ENCODE peak calls at places on chromosomes 1 and 21, in four cellular contexts. One of them, this sample, is unnamed.

GRCh38 chr1:181423301-181423918 is 59.9 kb upstream of the CACNA1E start:
- DNase-seq in mesendoderm: peak
- DNase-seq in H1: peak
- DNase-seq in H9: peak
- DNase-seq in this sample: peak

GRCh38 chr1:224509881-224510280 is 75.3 kb upstream of the WDR26 start:
- DNase-seq in H1: no peak
- DNase-seq in mesendoderm: no peak
- DNase-seq in H9: no peak
- DNase-seq in this sample: peak

GRCh38 chr1:9877962-9878361 is 32.1 kb downstream of the CTNNBIP1 start:
- DNase-seq in mesendoderm: no peak
- DNase-seq in H9: no peak
- DNase-seq in H1: no peak
- DNase-seq in this sample: no peak

GRCh38 chr21:44955141-44955802 is 15.4 kb downstream of the SLX9 start:
- DNase-seq in H1: no peak
- DNase-seq in H9: no peak
- DNase-seq in mesendoderm: no peak
- DNase-seq in this sample: peak

GRCh38 chr1:84688461-84689061 is 1.7 kb downstream of the SSX2IP start:
- DNase-seq in H9: no peak
- DNase-seq in H1: no peak
- DNase-seq in mesendoderm: no peak
- DNase-seq in this sample: no peak

GRCh38 chr1:188244681-188245080 is 1415.9 kb downstream of the PLA2G4A start:
- DNase-seq in mesendoderm: no peak
- DNase-seq in H1: no peak
- DNase-seq in H9: no peak
- DNase-seq in this sample: no peak

GRCh38 chr1:109427171-109427467 is 871 bp upstream of the PSMA5 start:
- DNase-seq in H1: no peak
- DNase-seq in mesendoderm: no peak
- DNase-seq in H9: no peak
- DNase-seq in this sample: no peak

GRCh38 chr1:162942903-162943567 is 82.1 kb upstream of the CCDC190 start:
- DNase-seq in H1: no peak
- DNase-seq in H9: no peak
- DNase-seq in mesendoderm: no peak
- DNase-seq in this sample: peak

GRCh38 chr1:197199923-197200467 is 53.5 kb upstream of the ASPM start:
- DNase-seq in H1: no peak
- DNase-seq in mesendoderm: peak
- DNase-seq in H9: no peak
- DNase-seq in this sample: peak

GRCh38 chr1:212415107-212415841 is 588 bp upstream of the PACC1 start:
- DNase-seq in H1: peak
- DNase-seq in H9: peak
- DNase-seq in mesendoderm: peak
- DNase-seq in this sample: no peak

GRCh38 chr1:184340984-184341383 is 45.8 kb upstream of the C1orf21 start:
- DNase-seq in H9: no peak
- DNase-seq in mesendoderm: no peak
- DNase-seq in H1: no peak
- DNase-seq in this sample: no peak

GRCh38 chr1:29490204-29490934 is 254.0 kb downstream of the PTPRU start:
- DNase-seq in H1: peak
- DNase-seq in H9: no peak
- DNase-seq in mesendoderm: no peak
- DNase-seq in this sample: no peak

GRCh38 chr1:238492271-238492670 is 601.5 kb upstream of the ZP4 start:
- DNase-seq in H9: peak
- DNase-seq in H1: no peak
- DNase-seq in mesendoderm: peak
- DNase-seq in this sample: no peak

GRCh38 chr1:182357913-182358312 is 33.7 kb downstream of the GLUL start:
- DNase-seq in H1: no peak
- DNase-seq in H9: no peak
- DNase-seq in mesendoderm: no peak
- DNase-seq in this sample: no peak

GRCh38 chr1:25700124-25700523 is 83.5 kb downstream of the MAN1C1 start:
- DNase-seq in mesendoderm: no peak
- DNase-seq in H1: no peak
- DNase-seq in H9: no peak
- DNase-seq in this sample: peak

GRCh38 chr1:196309386-196309785 is 298.9 kb downstream of the KCNT2 start:
- DNase-seq in H9: no peak
- DNase-seq in H1: no peak
- DNase-seq in mesendoderm: no peak
- DNase-seq in this sample: peak

GRCh38 chr1:77370588-77371306 is 88.9 kb downstream of the AK5 start:
- DNase-seq in mesendoderm: no peak
- DNase-seq in H1: no peak
- DNase-seq in H9: no peak
- DNase-seq in this sample: peak

GRCh38 chr1:168439451-168440375 is 104.1 kb downstream of the XCL2 start:
- DNase-seq in H1: peak
- DNase-seq in mesendoderm: peak
- DNase-seq in H9: peak
- DNase-seq in this sample: peak
- H3K56ac ChIP-seq in H1: no peak
- H3K56ac ChIP-seq in mesendoderm: no peak
- H3K56ac ChIP-seq in H9: no peak
- H3K56ac ChIP-seq in this sample: no peak

GRCh38 chr1:228021526-228022030 is 14.8 kb downstream of the WNT3A start:
- DNase-seq in mesendoderm: no peak
- DNase-seq in H9: peak
- DNase-seq in H1: peak
- DNase-seq in this sample: peak

GRCh38 chr1:228018961-228019721 is 12.3 kb downstream of the WNT3A start:
- DNase-seq in H1: peak
- DNase-seq in mesendoderm: no peak
- DNase-seq in H9: peak
- DNase-seq in this sample: no peak

GRCh38 chr1:228023294-228023639 is 16.5 kb downstream of the WNT3A start:
- DNase-seq in mesendoderm: no peak
- DNase-seq in H9: no peak
- DNase-seq in H1: no peak
- DNase-seq in this sample: no peak

GRCh38 chr1:228020686-228021525 is 14.1 kb downstream of the WNT3A start:
- DNase-seq in H1: peak
- DNase-seq in mesendoderm: no peak
- DNase-seq in H9: peak
- DNase-seq in this sample: no peak

DNA sequence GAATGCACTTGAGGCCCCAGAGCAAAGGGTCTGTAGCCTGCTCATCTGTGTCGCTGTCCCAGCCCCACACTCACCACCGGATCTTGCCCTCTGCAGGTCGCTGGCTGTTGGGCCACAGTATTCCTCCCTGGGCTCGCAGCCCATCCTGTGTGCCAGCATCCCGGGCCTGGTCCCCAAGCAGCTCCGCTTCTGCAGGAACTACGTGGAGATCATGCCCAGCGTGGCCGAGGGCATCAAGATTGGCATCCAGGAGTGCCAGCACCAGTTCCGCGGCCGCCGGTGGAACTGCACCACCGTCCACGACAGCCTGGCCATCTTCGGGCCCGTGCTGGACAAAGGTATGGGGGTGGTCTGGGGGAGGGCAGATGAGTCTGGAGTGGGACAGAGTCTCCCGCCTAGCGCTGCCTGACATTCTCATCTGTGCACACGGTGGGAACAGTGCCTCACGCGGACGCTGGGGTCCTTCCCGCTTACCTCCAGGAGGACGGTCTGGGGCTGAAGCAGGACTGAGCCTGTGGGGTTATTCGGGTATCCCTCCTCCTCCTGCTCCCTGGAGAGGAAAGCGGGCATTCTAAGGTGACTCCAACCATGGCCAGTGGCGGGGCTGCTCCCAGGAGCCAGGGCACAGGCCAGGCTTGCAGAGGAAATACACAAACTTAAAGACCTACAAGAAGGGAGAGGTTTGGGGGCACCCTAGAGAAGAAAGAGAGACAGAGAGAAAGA is 15.9 kb downstream of the WNT3A start:
- DNase-seq in mesendoderm: no peak
- DNase-seq in H9: peak
- DNase-seq in H1: no peak
- DNase-seq in this sample: no peak
- H3K56ac ChIP-seq in mesendoderm: no peak
- H3K56ac ChIP-seq in H9: no peak
- H3K56ac ChIP-seq in H1: no peak
- H3K56ac ChIP-seq in this sample: no peak

DNA sequence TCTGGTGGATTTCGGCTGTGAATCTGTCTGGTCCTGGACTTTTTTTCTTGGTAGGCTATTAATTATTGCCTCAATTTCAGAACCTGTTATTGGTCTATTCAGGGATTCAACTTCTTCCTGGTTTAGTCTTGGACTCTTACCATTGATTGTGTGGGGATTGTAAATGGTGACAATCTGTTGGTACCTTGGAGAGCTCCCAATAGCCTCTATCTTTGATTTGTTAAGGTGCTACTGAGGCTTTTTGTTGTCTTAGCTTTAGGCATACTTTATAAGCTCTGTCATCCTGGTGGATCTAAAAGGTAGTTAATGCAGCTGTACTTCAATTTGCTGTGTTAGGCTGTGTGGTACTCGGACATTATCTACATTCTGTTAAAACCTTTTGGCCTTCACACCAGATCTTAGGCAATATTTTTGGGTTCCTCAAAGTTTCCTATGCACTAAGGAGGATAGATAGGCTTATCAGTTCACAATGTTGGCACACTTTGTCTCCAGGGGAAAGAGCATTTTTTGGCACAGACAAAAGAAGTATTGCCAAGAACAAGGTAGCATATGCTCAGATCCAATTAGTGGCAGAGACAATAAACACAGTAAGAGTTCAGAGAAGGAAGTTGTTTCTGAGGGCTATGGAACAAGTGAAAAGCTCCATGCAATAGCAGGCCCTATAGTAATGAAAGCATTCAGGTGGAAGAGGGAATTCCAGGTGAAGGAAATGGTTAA is 230.4 kb downstream of the PDE4B start:
- DNase-seq in H1: no peak
- DNase-seq in H9: no peak
- DNase-seq in mesendoderm: peak
- DNase-seq in this sample: peak
- H3K56ac ChIP-seq in H1: no peak
- H3K56ac ChIP-seq in H9: no peak
- H3K56ac ChIP-seq in mesendoderm: no peak
- H3K56ac ChIP-seq in this sample: no peak

DNA sequence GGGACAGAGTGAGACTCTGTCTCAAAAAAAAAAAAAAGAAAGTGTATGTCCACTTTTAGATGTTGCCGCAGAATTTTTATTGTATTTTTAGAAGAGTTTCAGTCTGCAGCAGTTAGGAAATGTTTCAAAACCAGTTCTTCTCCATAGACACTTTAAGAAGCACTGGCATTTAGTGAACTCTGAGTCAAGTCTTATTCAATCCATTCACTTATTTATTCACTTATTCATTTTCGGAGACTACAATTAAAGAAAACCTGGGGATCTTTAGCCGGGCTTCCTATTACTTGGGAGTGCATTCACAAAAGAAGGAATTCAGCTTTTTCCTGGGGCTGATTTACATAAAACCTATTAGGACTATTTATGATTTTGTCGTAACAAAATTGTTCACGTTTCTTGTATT is 12.3 kb downstream of the RCAN3 start:
- DNase-seq in H9: no peak
- DNase-seq in mesendoderm: no peak
- DNase-seq in H1: no peak
- DNase-seq in this sample: no peak
- H3K56ac ChIP-seq in H9: no peak
- H3K56ac ChIP-seq in mesendoderm: no peak
- H3K56ac ChIP-seq in H1: no peak
- H3K56ac ChIP-seq in this sample: no peak

DNA sequence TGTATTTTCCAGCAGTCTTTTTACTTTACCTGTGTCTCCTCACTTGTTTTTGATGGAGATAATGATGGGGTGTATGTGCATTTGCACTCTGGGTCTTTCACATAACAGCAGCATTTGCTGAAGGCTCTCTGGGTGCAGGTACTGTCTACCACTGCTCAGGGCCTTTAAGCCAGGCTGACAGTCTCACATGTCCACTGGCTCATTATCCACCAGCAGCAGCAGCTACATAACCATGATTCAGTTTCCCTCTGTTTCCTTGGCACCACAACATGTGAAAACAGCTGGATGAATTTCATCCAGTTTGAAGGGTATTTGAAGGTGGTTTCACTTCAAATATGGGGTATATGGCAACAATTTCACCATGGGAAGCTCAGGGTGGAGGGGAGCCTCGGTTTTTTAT is 41.2 kb upstream of the ROR1 start:
- DNase-seq in mesendoderm: no peak
- DNase-seq in H1: no peak
- DNase-seq in H9: no peak
- DNase-seq in this sample: peak
- H3K56ac ChIP-seq in mesendoderm: peak
- H3K56ac ChIP-seq in H1: no peak
- H3K56ac ChIP-seq in H9: no peak
- H3K56ac ChIP-seq in this sample: no peak

GRCh38 chr21:41604583-41605041 is 96.7 kb upstream of the TMPRSS2 start:
- DNase-seq in mesendoderm: peak
- DNase-seq in H1: no peak
- DNase-seq in H9: peak
- DNase-seq in this sample: peak
- H3K56ac ChIP-seq in mesendoderm: peak
- H3K56ac ChIP-seq in H1: no peak
- H3K56ac ChIP-seq in H9: no peak
- H3K56ac ChIP-seq in this sample: no peak

GRCh38 chr1:17201201-17202021 is 3.5 kb upstream of the PADI1 start:
- DNase-seq in H1: no peak
- DNase-seq in H9: peak
- DNase-seq in mesendoderm: no peak
- DNase-seq in this sample: no peak
- H3K56ac ChIP-seq in H1: no peak
- H3K56ac ChIP-seq in H9: no peak
- H3K56ac ChIP-seq in mesendoderm: no peak
- H3K56ac ChIP-seq in this sample: no peak

GRCh38 chr1:96509944-96510343 is 211.6 kb upstream of the PTBP2 start:
- DNase-seq in mesendoderm: no peak
- DNase-seq in H9: no peak
- DNase-seq in H1: no peak
- DNase-seq in this sample: no peak
- H3K56ac ChIP-seq in mesendoderm: no peak
- H3K56ac ChIP-seq in H9: no peak
- H3K56ac ChIP-seq in H1: no peak
- H3K56ac ChIP-seq in this sample: no peak

GRCh38 chr1:63152572-63152971 is 169.8 kb upstream of the FOXD3 start:
- DNase-seq in H9: no peak
- DNase-seq in mesendoderm: no peak
- DNase-seq in H1: no peak
- DNase-seq in this sample: no peak

GRCh38 chr1:63157085-63157484 is 165.3 kb upstream of the FOXD3 start:
- DNase-seq in H9: no peak
- DNase-seq in H1: no peak
- DNase-seq in mesendoderm: peak
- DNase-seq in this sample: no peak

GRCh38 chr1:63155437-63155836 is 166.9 kb upstream of the FOXD3 start:
- DNase-seq in mesendoderm: peak
- DNase-seq in H1: no peak
- DNase-seq in H9: no peak
- DNase-seq in this sample: no peak
- H3K56ac ChIP-seq in mesendoderm: no peak
- H3K56ac ChIP-seq in H1: no peak
- H3K56ac ChIP-seq in H9: no peak
- H3K56ac ChIP-seq in this sample: no peak

GRCh38 chr1:39762550-39763540 is 8.3 kb downstream of the OXCT2 start:
- DNase-seq in H9: no peak
- DNase-seq in mesendoderm: no peak
- DNase-seq in H1: no peak
- DNase-seq in this sample: no peak
- H3K56ac ChIP-seq in H9: no peak
- H3K56ac ChIP-seq in mesendoderm: no peak
- H3K56ac ChIP-seq in H1: no peak
- H3K56ac ChIP-seq in this sample: no peak